ENCODE peak calls at places on chromosomes 6 and 20, in ten cellular contexts. Y is AG09319; A is astrocyte of the spinal cord; E is iPS-NIHi11; J is CD8-positive, alpha-beta memory T cell; H is stimulated activated CD4-positive, alpha-beta T cell treated with anti-CD3 and anti-CD28 coated beads, Interleukin-2, amount 100 ng/mL, for 48 hours; U is naive thymus-derived CD4-positive, alpha-beta T cell; D is activated CD4-positive, alpha-beta T cell treated with anti-CD3 and anti-CD28 coated beads for 24 hours; F is omental fat pad; V is NCI-H2029 treated with DMSO at 0.1 percent for 48 hours. X is an unnamed sample.
A peak's percentile ranks its signal among the peaks of the same experiment; 100 is the strongest.

GRCh38 chr20:47220161-47220582 is 136.3 kb downstream of the ZMYND8 start:
- DNase-seq in Y (no peak), A (no peak), E (peak; percentile 75), J (peak; percentile 15), H (peak; percentile 63), U (peak; percentile 8), D (peak; percentile 40), F (no peak), V (no peak), X (no peak)

GRCh38 chr6:56807335-56807991 is 147.4 kb upstream of the BEND6 start:
- DNase-seq in Y (no peak), A (no peak), E (no peak), J (no peak), H (no peak), U (no peak), D (no peak), F (no peak), V (no peak), X (no peak)

GRCh38 chr6:51827580-51827979 is 259.8 kb downstream of the PKHD1 start:
- DNase-seq in Y (no peak), A (no peak), E (no peak), J (no peak), H (no peak), U (no peak), D (no peak), F (no peak), V (no peak), X (no peak)

GRCh38 chr6:111804627-111805235 is 68.5 kb downstream of the FYN start:
- DNase-seq in Y (no peak), A (peak; percentile 97), E (no peak), J (peak; percentile 63), H (peak; percentile 37), U (peak; percentile 53), D (peak; percentile 39), F (no peak), V (no peak), X (peak; percentile 75)

GRCh38 chr6:106617857-106618256 is 11.4 kb downstream of the RTN4IP1 start:
- DNase-seq in Y (no peak), A (no peak), E (no peak), J (no peak), H (no peak), U (no peak), D (no peak), F (no peak), V (no peak), X (no peak)

GRCh38 chr20:41004561-41005360 is 23.9 kb upstream of the TOP1 start:
- DNase-seq in Y (no peak), A (peak; percentile 18), E (no peak), J (no peak), H (peak; percentile 25), U (no peak), D (no peak), F (no peak), V (no peak), X (no peak)

GRCh38 chr6:34806738-34807453 is 15.0 kb downstream of the BLTP3A start:
- DNase-seq in Y (no peak), A (peak; percentile 36), E (no peak), J (no peak), H (no peak), U (no peak), D (no peak), F (no peak), V (no peak), X (no peak)

GRCh38 chr20:51507357-51508036 is 35.0 kb downstream of the NFATC2 start:
- DNase-seq in Y (no peak), A (peak; percentile 74), E (no peak), J (no peak), H (no peak), U (no peak), D (no peak), F (no peak), V (no peak), X (no peak)

GRCh38 chr6:37874726-37875125 is 55.2 kb downstream of the ZFAND3 start:
- DNase-seq in Y (no peak), A (no peak), E (no peak), J (no peak), H (no peak), U (no peak), D (no peak), F (no peak), V (no peak), X (no peak)

GRCh38 chr6:52993461-52993860 is 1.6 kb downstream of the GSTA4 start:
- DNase-seq in Y (no peak), A (peak; percentile 17), E (no peak), J (no peak), H (no peak), U (no peak), D (no peak), F (no peak), V (no peak), X (no peak)

GRCh38 chr20:36819662-36820061 is 46.1 kb upstream of the DSN1 start:
- DNase-seq in Y (no peak), A (no peak), E (no peak), J (no peak), H (no peak), U (no peak), D (no peak), F (no peak), V (peak; percentile 77), X (no peak)

GRCh38 chr6:43669050-43669921 is 18.3 kb downstream of the MRPS18A start:
- DNase-seq in Y (peak; percentile 14), A (peak; percentile 13), E (peak; percentile 67), J (no peak), H (no peak), U (no peak), D (no peak), F (no peak), V (no peak), X (no peak)

GRCh38 chr6:148524976-148525375 is 182.3 kb downstream of the SASH1 start:
- DNase-seq in Y (no peak), A (peak; percentile 90), E (no peak), J (no peak), H (no peak), U (no peak), D (no peak), F (no peak), V (no peak), X (no peak)

GRCh38 chr6:128259036-128259734 is 261.2 kb downstream of the PTPRK start:
- DNase-seq in Y (no peak), A (no peak), E (no peak), J (no peak), H (no peak), U (no peak), D (no peak), F (no peak), V (no peak), X (no peak)

GRCh38 chr6:106143582-106144139 is 57.5 kb downstream of the PRDM1 start:
- DNase-seq in Y (no peak), A (no peak), E (no peak), J (no peak), H (no peak), U (no peak), D (no peak), F (no peak), V (no peak), X (no peak)

GRCh38 chr6:169382735-169383134 is 129.1 kb upstream of the THBS2 start:
- DNase-seq in Y (no peak), A (no peak), E (no peak), J (no peak), H (no peak), U (no peak), D (no peak), F (no peak), V (no peak), X (no peak)

GRCh38 chr6:131135244-131136020 is at the start of gene AKAP7:
- DNase-seq in Y (no peak), A (peak; percentile 57), E (peak; percentile 93), J (peak; percentile 36), H (peak; percentile 49), U (peak; percentile 55), D (peak; percentile 16), F (no peak), V (no peak), X (no peak)

GRCh38 chr20:33673411-33674293 is 576 bp downstream of the NECAB3 start:
- DNase-seq in Y (no peak), A (no peak), E (no peak), J (no peak), H (peak; percentile 27), U (no peak), D (no peak), F (no peak), V (no peak), X (no peak)

GRCh38 chr20:61959301-61959700 is 106.4 kb downstream of the TAF4 start:
- DNase-seq in Y (no peak), A (no peak), E (peak; percentile 82), J (no peak), H (no peak), U (no peak), D (no peak), F (no peak), V (no peak), X (no peak)

GRCh38 chr6:55047433-55048044 is 126.8 kb upstream of the HCRTR2 start:
- DNase-seq in Y (no peak), A (no peak), E (no peak), J (no peak), H (no peak), U (no peak), D (no peak), F (no peak), V (no peak), X (no peak)

GRCh38 chr20:2051920-2052319 is 49.7 kb upstream of the STK35 start:
- DNase-seq in Y (no peak), A (no peak), E (peak; percentile 19), J (no peak), H (no peak), U (no peak), D (no peak), F (no peak), V (no peak), X (no peak)

GRCh38 chr6:3370361-3371221 is 86.3 kb downstream of the SLC22A23 start:
- DNase-seq in Y (no peak), A (no peak), E (no peak), J (no peak), H (no peak), U (peak; percentile 66), D (no peak), F (no peak), V (no peak), X (no peak)

GRCh38 chr20:57439432-57439831 is 48.2 kb downstream of the RBM38 start:
- DNase-seq in Y (no peak), A (no peak), E (peak; percentile 48), J (no peak), H (no peak), U (no peak), D (no peak), F (no peak), V (peak; percentile 89), X (no peak)

GRCh38 chr6:90948540-90948939 is 361.7 kb upstream of the MAP3K7 start:
- DNase-seq in Y (no peak), A (no peak), E (no peak), J (no peak), H (no peak), U (no peak), D (no peak), F (no peak), V (no peak), X (no peak)

GRCh38 chr20:49181265-49181877 is 6.8 kb downstream of the STAU1 start:
- DNase-seq in Y (no peak), A (no peak), E (no peak), J (no peak), H (no peak), U (no peak), D (no peak), F (no peak), V (no peak), X (no peak)

GRCh38 chr6:16725145-16725864 is 36.0 kb downstream of the ATXN1 start:
- DNase-seq in Y (peak; percentile 31), A (peak; percentile 84), E (no peak), J (no peak), H (no peak), U (no peak), D (no peak), F (no peak), V (no peak), X (peak; percentile 59)

GRCh38 chr6:2854394-2854982 is 12.8 kb upstream of the SERPINB1 start:
- DNase-seq in Y (no peak), A (no peak), E (no peak), J (no peak), H (no peak), U (no peak), D (no peak), F (no peak), V (no peak), X (no peak)

GRCh38 chr20:33647603-33648395 is 14.3 kb upstream of the C20orf144 start:
- DNase-seq in Y (peak; percentile 38), A (peak; percentile 95), E (no peak), J (no peak), H (no peak), U (no peak), D (no peak), F (no peak), V (peak; percentile 68), X (peak; percentile 68)

X was measured in AG09309.